ENCODE peak calls at places on chromosome 2, in five cellular contexts. One of them, this sample, is unnamed.

GRCh38 chr2:46306988-46307655 is 9.9 kb downstream of the EPAS1 start:
- DNase-seq in right cardiac atrium: no peak
- DNase-seq in right atrium auricular region: no peak
- DNase-seq in SJSA1: no peak
- DNase-seq in CD4-positive, CD25-positive, alpha-beta regulatory T cell: no peak
- DNase-seq in this sample: no peak

GRCh38 chr2:27792759-27793158 is 21.2 kb downstream of the MRPL33 start:
- DNase-seq in right atrium auricular region: no peak
- DNase-seq in SJSA1: peak; percentile 46
- DNase-seq in CD4-positive, CD25-positive, alpha-beta regulatory T cell: no peak
- DNase-seq in right cardiac atrium: no peak
- DNase-seq in this sample: no peak

GRCh38 chr2:8986327-8986976 is 17.0 kb downstream of the MBOAT2 start:
- DNase-seq in right atrium auricular region: no peak
- DNase-seq in CD4-positive, CD25-positive, alpha-beta regulatory T cell: no peak
- DNase-seq in SJSA1: no peak
- DNase-seq in right cardiac atrium: no peak
- DNase-seq in this sample: no peak

GRCh38 chr2:133054297-133054696 is 384.3 kb upstream of the LYPD1 start:
- DNase-seq in CD4-positive, CD25-positive, alpha-beta regulatory T cell: no peak
- DNase-seq in right cardiac atrium: no peak
- DNase-seq in SJSA1: no peak
- DNase-seq in right atrium auricular region: no peak
- DNase-seq in this sample: no peak

GRCh38 chr2:173210270-173211196 is 134.9 kb downstream of the MAP3K20 start:
- DNase-seq in right cardiac atrium: no peak
- DNase-seq in SJSA1: peak; percentile 90
- DNase-seq in right atrium auricular region: peak; percentile 88
- DNase-seq in CD4-positive, CD25-positive, alpha-beta regulatory T cell: peak; percentile 71
- DNase-seq in this sample: peak; percentile 90

GRCh38 chr2:83650897-83651296 is 808.2 kb downstream of the SUCLG1 start:
- DNase-seq in right atrium auricular region: no peak
- DNase-seq in right cardiac atrium: no peak
- DNase-seq in SJSA1: no peak
- DNase-seq in CD4-positive, CD25-positive, alpha-beta regulatory T cell: no peak
- DNase-seq in this sample: no peak

GRCh38 chr2:148978026-148978685 is 60.3 kb upstream of the LYPD6B start:
- DNase-seq in right cardiac atrium: no peak
- DNase-seq in SJSA1: no peak
- DNase-seq in CD4-positive, CD25-positive, alpha-beta regulatory T cell: no peak
- DNase-seq in right atrium auricular region: no peak
- DNase-seq in this sample: no peak

GRCh38 chr2:45134014-45134413 is 124.8 kb upstream of the SIX2 start:
- DNase-seq in SJSA1: no peak
- DNase-seq in right atrium auricular region: no peak
- DNase-seq in CD4-positive, CD25-positive, alpha-beta regulatory T cell: no peak
- DNase-seq in right cardiac atrium: no peak
- DNase-seq in this sample: peak; percentile 55

GRCh38 chr2:170396799-170397459 is 219.0 kb downstream of the MYO3B start:
- DNase-seq in SJSA1: no peak
- DNase-seq in CD4-positive, CD25-positive, alpha-beta regulatory T cell: peak; percentile 6
- DNase-seq in right atrium auricular region: no peak
- DNase-seq in right cardiac atrium: no peak
- DNase-seq in this sample: peak; percentile 28

GRCh38 chr2:151789055-151789834 is 39.0 kb downstream of the ARL5A start:
- DNase-seq in CD4-positive, CD25-positive, alpha-beta regulatory T cell: no peak
- DNase-seq in SJSA1: no peak
- DNase-seq in right atrium auricular region: no peak
- DNase-seq in right cardiac atrium: no peak
- DNase-seq in this sample: no peak

GRCh38 chr2:154013514-154013913 is 141.8 kb downstream of the GALNT13 start:
- DNase-seq in right cardiac atrium: no peak
- DNase-seq in CD4-positive, CD25-positive, alpha-beta regulatory T cell: no peak
- DNase-seq in SJSA1: no peak
- DNase-seq in right atrium auricular region: no peak
- DNase-seq in this sample: no peak

GRCh38 chr2:151029406-151030157 is 232.1 kb downstream of the RBM43 start:
- DNase-seq in CD4-positive, CD25-positive, alpha-beta regulatory T cell: peak; percentile 6
- DNase-seq in SJSA1: no peak
- DNase-seq in right cardiac atrium: no peak
- DNase-seq in right atrium auricular region: no peak
- DNase-seq in this sample: no peak

GRCh38 chr2:32479224-32479623 is 122.4 kb downstream of the BIRC6 start:
- DNase-seq in CD4-positive, CD25-positive, alpha-beta regulatory T cell: no peak
- DNase-seq in right cardiac atrium: no peak
- DNase-seq in SJSA1: no peak
- DNase-seq in right atrium auricular region: no peak
- DNase-seq in this sample: no peak

GRCh38 chr2:122843503-122843902 is 1088.1 kb downstream of the TSN start:
- DNase-seq in right atrium auricular region: no peak
- DNase-seq in SJSA1: no peak
- DNase-seq in CD4-positive, CD25-positive, alpha-beta regulatory T cell: no peak
- DNase-seq in right cardiac atrium: no peak
- DNase-seq in this sample: no peak

GRCh38 chr2:25566694-25567093 is 106.7 kb downstream of the DTNB start:
- DNase-seq in SJSA1: no peak
- DNase-seq in right cardiac atrium: peak; percentile 68
- DNase-seq in right atrium auricular region: no peak
- DNase-seq in CD4-positive, CD25-positive, alpha-beta regulatory T cell: no peak
- DNase-seq in this sample: no peak

GRCh38 chr2:132678498-132678897 is 8.5 kb upstream of the LYPD1 start:
- DNase-seq in right atrium auricular region: no peak
- DNase-seq in right cardiac atrium: no peak
- DNase-seq in CD4-positive, CD25-positive, alpha-beta regulatory T cell: no peak
- DNase-seq in SJSA1: no peak
- DNase-seq in this sample: no peak

GRCh38 chr2:71719520-71720282 is 266.3 kb downstream of the DYSF start:
- DNase-seq in right cardiac atrium: no peak
- DNase-seq in SJSA1: no peak
- DNase-seq in CD4-positive, CD25-positive, alpha-beta regulatory T cell: no peak
- DNase-seq in right atrium auricular region: no peak
- DNase-seq in this sample: no peak

GRCh38 chr2:176751314-176751713 is 461.3 kb upstream of the HNRNPA3 start:
- DNase-seq in CD4-positive, CD25-positive, alpha-beta regulatory T cell: no peak
- DNase-seq in right cardiac atrium: no peak
- DNase-seq in right atrium auricular region: no peak
- DNase-seq in SJSA1: no peak
- DNase-seq in this sample: no peak

GRCh38 chr2:44954902-44955592 is 13.5 kb downstream of the SIX3 start:
- DNase-seq in CD4-positive, CD25-positive, alpha-beta regulatory T cell: no peak
- DNase-seq in right atrium auricular region: no peak
- DNase-seq in SJSA1: peak; percentile 39
- DNase-seq in right cardiac atrium: no peak
- DNase-seq in this sample: no peak

GRCh38 chr2:168119519-168120141 is 127.8 kb downstream of the STK39 start:
- DNase-seq in CD4-positive, CD25-positive, alpha-beta regulatory T cell: peak; percentile 68
- DNase-seq in right cardiac atrium: no peak
- DNase-seq in SJSA1: peak; percentile 40
- DNase-seq in right atrium auricular region: no peak
- DNase-seq in this sample: peak; percentile 45

GRCh38 chr2:51953931-51954330 is 922.0 kb upstream of the NRXN1 start:
- DNase-seq in SJSA1: no peak
- DNase-seq in right cardiac atrium: no peak
- DNase-seq in right atrium auricular region: no peak
- DNase-seq in CD4-positive, CD25-positive, alpha-beta regulatory T cell: no peak
- DNase-seq in this sample: no peak

GRCh38 chr2:219886615-219887014 is 259.2 kb downstream of the SLC4A3 start:
- DNase-seq in CD4-positive, CD25-positive, alpha-beta regulatory T cell: no peak
- DNase-seq in right cardiac atrium: no peak
- DNase-seq in right atrium auricular region: no peak
- DNase-seq in SJSA1: no peak
- DNase-seq in this sample: no peak

GRCh38 chr2:160516547-160517365 is 23.1 kb upstream of the RBMS1 start:
- DNase-seq in right cardiac atrium: no peak
- DNase-seq in SJSA1: peak; percentile 62
- DNase-seq in right atrium auricular region: no peak
- DNase-seq in CD4-positive, CD25-positive, alpha-beta regulatory T cell: peak; percentile 19
- DNase-seq in this sample: no peak

GRCh38 chr2:145854039-145854755 is 1334.3 kb upstream of the ZEB2 start:
- DNase-seq in right atrium auricular region: no peak
- DNase-seq in CD4-positive, CD25-positive, alpha-beta regulatory T cell: no peak
- DNase-seq in SJSA1: no peak
- DNase-seq in right cardiac atrium: no peak
- DNase-seq in this sample: no peak

GRCh38 chr2:130390460-130391057 is 34.7 kb downstream of the PTPN18 start:
- DNase-seq in right cardiac atrium: peak; percentile 75
- DNase-seq in right atrium auricular region: no peak
- DNase-seq in SJSA1: no peak
- DNase-seq in CD4-positive, CD25-positive, alpha-beta regulatory T cell: no peak
- DNase-seq in this sample: no peak

GRCh38 chr2:237944302-237944701 is 22.5 kb upstream of the UBE2F start:
- DNase-seq in CD4-positive, CD25-positive, alpha-beta regulatory T cell: no peak
- DNase-seq in SJSA1: no peak
- DNase-seq in right cardiac atrium: no peak
- DNase-seq in right atrium auricular region: no peak
- DNase-seq in this sample: no peak

GRCh38 chr2:143974262-143974661 is 545.7 kb downstream of the ZEB2 start:
- DNase-seq in CD4-positive, CD25-positive, alpha-beta regulatory T cell: no peak
- DNase-seq in SJSA1: no peak
- DNase-seq in right atrium auricular region: no peak
- DNase-seq in right cardiac atrium: no peak
- DNase-seq in this sample: no peak

GRCh38 chr2:152468832-152469692 is 134.1 kb downstream of the FMNL2 start:
- DNase-seq in right cardiac atrium: no peak
- DNase-seq in CD4-positive, CD25-positive, alpha-beta regulatory T cell: no peak
- DNase-seq in SJSA1: peak; percentile 32
- DNase-seq in right atrium auricular region: no peak
- DNase-seq in this sample: no peak

GRCh38 chr2:172143817-172144216 is 41.1 kb upstream of the DLX2 start:
- DNase-seq in CD4-positive, CD25-positive, alpha-beta regulatory T cell: no peak
- DNase-seq in right cardiac atrium: no peak
- DNase-seq in SJSA1: no peak
- DNase-seq in right atrium auricular region: no peak
- DNase-seq in this sample: no peak

GRCh38 chr2:217515615-217516309 is 487.0 kb downstream of the TNS1 start:
- DNase-seq in SJSA1: no peak
- DNase-seq in CD4-positive, CD25-positive, alpha-beta regulatory T cell: no peak
- DNase-seq in right atrium auricular region: no peak
- DNase-seq in right cardiac atrium: no peak
- DNase-seq in this sample: peak; percentile 6

GRCh38 chr2:46239847-46240181 is 57.4 kb upstream of the EPAS1 start:
- DNase-seq in CD4-positive, CD25-positive, alpha-beta regulatory T cell: peak; percentile 89
- DNase-seq in right cardiac atrium: no peak
- DNase-seq in right atrium auricular region: no peak
- DNase-seq in SJSA1: no peak
- DNase-seq in this sample: no peak

GRCh38 chr2:127398239-127398590 is 10.4 kb upstream of the MAP3K2 start:
- DNase-seq in CD4-positive, CD25-positive, alpha-beta regulatory T cell: peak; percentile 78
- DNase-seq in SJSA1: peak; percentile 81
- DNase-seq in right atrium auricular region: peak; percentile 95
- DNase-seq in right cardiac atrium: peak; percentile 89
- DNase-seq in this sample: peak; percentile 93

GRCh38 chr2:132550945-132551344 is 119.1 kb downstream of the LYPD1 start:
- DNase-seq in right cardiac atrium: no peak
- DNase-seq in SJSA1: peak; percentile 10
- DNase-seq in CD4-positive, CD25-positive, alpha-beta regulatory T cell: no peak
- DNase-seq in right atrium auricular region: no peak
- DNase-seq in this sample: no peak

DNA sequence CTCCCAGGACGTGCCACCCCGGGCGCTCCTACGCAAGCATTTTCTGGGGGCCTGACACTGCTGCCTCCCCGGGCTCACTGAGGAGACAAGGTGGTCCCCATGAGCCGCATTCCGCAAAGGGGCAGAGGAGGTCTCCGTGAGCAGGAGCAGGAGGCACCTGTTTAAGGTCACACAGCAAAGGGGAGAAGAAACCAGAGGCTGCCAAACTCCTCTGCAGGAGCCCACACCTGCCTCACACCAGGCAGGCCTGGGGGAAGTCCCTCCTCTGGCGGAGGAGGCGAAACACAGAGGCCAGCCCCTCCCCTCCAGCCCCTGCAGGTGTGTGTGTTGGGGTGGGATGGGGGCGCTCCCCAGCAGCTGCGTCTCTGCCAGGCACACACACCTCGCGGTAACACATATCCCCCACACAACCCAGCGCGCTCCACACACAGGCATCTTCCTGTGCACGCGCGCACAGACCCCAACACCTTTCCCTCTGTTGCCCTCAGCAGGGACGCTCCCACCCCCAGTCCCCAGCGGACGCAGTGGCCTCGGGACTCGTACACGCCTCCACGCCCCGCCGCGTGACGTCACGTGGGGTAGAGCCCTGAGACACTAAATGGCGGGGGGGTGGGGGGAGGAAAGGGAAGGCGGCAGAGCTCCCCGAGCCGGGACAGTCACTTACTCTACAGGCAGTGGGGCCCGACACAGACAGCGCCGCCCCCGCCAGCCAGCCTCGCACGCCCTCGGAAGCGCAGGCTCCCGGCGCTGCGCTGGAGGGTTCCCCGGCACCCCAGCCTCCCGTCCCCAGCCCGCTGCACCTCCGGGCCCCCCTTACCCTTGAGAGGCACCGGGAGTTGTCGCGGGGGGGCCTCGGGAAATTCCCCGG is 537 bp upstream of the WNT10A start:
- DNase-seq in right atrium auricular region: no peak
- DNase-seq in right cardiac atrium: peak; percentile 78
- DNase-seq in CD4-positive, CD25-positive, alpha-beta regulatory T cell: peak; percentile 76
- DNase-seq in SJSA1: no peak
- DNase-seq in this sample: peak; percentile 30
- H3K4me1 ChIP-seq in right atrium auricular region: peaks cover 29% of the 10 kb centered on the region
- H3K4me1 ChIP-seq in right cardiac atrium: no peaks in the 10 kb centered on the region
- H3K4me1 ChIP-seq in CD4-positive, CD25-positive, alpha-beta regulatory T cell: peaks cover 61% of the 10 kb centered on the region
- H3K4me1 ChIP-seq in SJSA1: no peaks in the 10 kb centered on the region
- H3K4me1 ChIP-seq in this sample: peaks cover 48% of the 10 kb centered on the region

GRCh38 chr2:70241338-70241737 is 7.1 kb downstream of the TIA1 start:
- DNase-seq in right cardiac atrium: no peak
- DNase-seq in right atrium auricular region: no peak
- DNase-seq in CD4-positive, CD25-positive, alpha-beta regulatory T cell: no peak
- DNase-seq in SJSA1: no peak
- DNase-seq in this sample: peak; percentile 23
- H3K4me3 ChIP-seq in right cardiac atrium: no peak overlapping the region
- H3K4me3 ChIP-seq in right atrium auricular region: no peak overlapping the region
- H3K4me3 ChIP-seq in CD4-positive, CD25-positive, alpha-beta regulatory T cell: no peak overlapping the region
- H3K4me3 ChIP-seq in SJSA1: no peak overlapping the region
- H3K4me3 ChIP-seq in this sample: no peak overlapping the region

DNA sequence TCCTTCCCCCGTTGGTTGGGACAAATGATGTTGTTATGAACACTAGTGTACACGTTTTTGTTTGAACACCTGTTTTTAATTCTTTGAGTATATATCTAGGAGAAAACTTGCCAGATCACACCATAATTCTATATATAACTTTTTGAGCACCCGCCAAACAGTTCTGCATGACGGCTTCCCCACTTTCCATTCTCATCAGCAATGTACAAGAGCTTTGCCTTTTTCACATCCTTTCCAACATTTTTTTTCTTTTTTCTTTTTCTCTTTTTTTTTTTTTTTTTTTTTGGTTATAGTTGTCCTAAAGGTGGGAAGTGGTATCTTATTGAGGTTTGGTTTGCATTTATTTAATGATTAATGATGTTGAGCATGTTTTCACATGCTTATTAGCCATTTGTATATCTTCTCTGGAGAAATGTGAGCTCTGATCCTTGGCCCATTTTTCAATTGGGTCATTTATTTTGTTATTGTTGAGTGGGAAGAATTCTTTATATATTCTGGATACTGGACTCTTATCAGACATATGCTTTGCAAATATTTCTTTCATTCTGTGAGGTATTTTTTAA is 86.9 kb upstream of the ZC3H15 start:
- DNase-seq in CD4-positive, CD25-positive, alpha-beta regulatory T cell: no peak
- DNase-seq in SJSA1: no peak
- DNase-seq in right atrium auricular region: no peak
- DNase-seq in right cardiac atrium: no peak
- DNase-seq in this sample: no peak
- H3K27ac ChIP-seq in CD4-positive, CD25-positive, alpha-beta regulatory T cell: no peak overlapping the region
- H3K27ac ChIP-seq in SJSA1: no peak overlapping the region
- H3K27ac ChIP-seq in right atrium auricular region: no peak overlapping the region
- H3K27ac ChIP-seq in right cardiac atrium: no peak overlapping the region
- H3K27ac ChIP-seq in this sample: no peak overlapping the region

GRCh38 chr2:178860551-178860950 is 53.3 kb upstream of the TTN start:
- DNase-seq in right cardiac atrium: peak; percentile 71
- DNase-seq in SJSA1: no peak
- DNase-seq in right atrium auricular region: no peak
- DNase-seq in CD4-positive, CD25-positive, alpha-beta regulatory T cell: no peak
- DNase-seq in this sample: no peak
- H3K4me1 ChIP-seq in right cardiac atrium: peaks cover 8% of the 10 kb centered on the region
- H3K4me1 ChIP-seq in SJSA1: peaks cover 25% of the 10 kb centered on the region
- H3K4me1 ChIP-seq in right atrium auricular region: peaks cover 54% of the 10 kb centered on the region
- H3K4me1 ChIP-seq in CD4-positive, CD25-positive, alpha-beta regulatory T cell: no peaks in the 10 kb centered on the region
- H3K4me1 ChIP-seq in this sample: peaks cover 43% of the 10 kb centered on the region

This sample was measured in SJCRH30.